ENCODE peak calls at places on chromosomes 5 and 9, in five cellular contexts. L, Z, G, D and H are unnamed samples.

GRCh38 chr9:38128752-38129270 is 59.8 kb upstream of the SHB start:
- DNase-seq in Z (peak), G (no peak), L (no peak), D (no peak), H (no peak)

GRCh38 chr9:102499468-102499867 is 495.7 kb upstream of the CYLC2 start:
- DNase-seq in Z (no peak), D (no peak), L (no peak), G (no peak), H (no peak)

GRCh38 chr5:124341066-124341943 is 405.1 kb downstream of the ZNF608 start:
- DNase-seq in D (no peak), Z (no peak), G (no peak), L (no peak), H (no peak)

GRCh38 chr5:168176251-168176650 is 115.2 kb upstream of the WWC1 start:
- DNase-seq in L (no peak), D (no peak), G (no peak), Z (no peak), H (no peak)

GRCh38 chr9:89661956-89662717 is 57.3 kb downstream of the GADD45G start:
- DNase-seq in L (peak), G (peak), Z (peak), D (peak), H (peak)

GRCh38 chr9:107782789-107783188 is 293.2 kb upstream of the KLF4 start:
- DNase-seq in L (no peak), G (no peak), Z (no peak), D (peak), H (peak)

GRCh38 chr5:178368716-178369300 is 136.2 kb upstream of the PHYKPL start:
- DNase-seq in Z (peak), L (no peak), D (no peak), G (no peak), H (no peak)

GRCh38 chr9:124684140-124684539 is 87.0 kb downstream of the NR6A1 start:
- DNase-seq in D (no peak), Z (no peak), L (no peak), G (no peak), H (no peak)

GRCh38 chr9:117722108-117722761 is 18.0 kb downstream of the TLR4 start:
- DNase-seq in G (no peak), L (no peak), Z (no peak), D (no peak), H (no peak)

GRCh38 chr5:110053205-110053604 is 363.5 kb downstream of the MAN2A1 start:
- DNase-seq in L (no peak), D (no peak), Z (no peak), G (no peak), H (no peak)

GRCh38 chr9:91071185-91071990 is 269.8 kb downstream of the SYK start:
- DNase-seq in G (peak), L (no peak), Z (no peak), D (peak), H (peak)

GRCh38 chr9:7982907-7983306 is 183.3 kb upstream of the DMAC1 start:
- DNase-seq in D (no peak), Z (no peak), G (no peak), L (no peak), H (no peak)

GRCh38 chr9:4224181-4224580 is 75.7 kb downstream of the GLIS3 start:
- DNase-seq in G (no peak), L (no peak), Z (no peak), D (no peak), H (no peak)

GRCh38 chr5:130189961-130190360 is 285.7 kb downstream of the CHSY3 start:
- DNase-seq in L (no peak), Z (no peak), G (no peak), D (no peak), H (no peak)

GRCh38 chr5:143219696-143220095 is 183.8 kb downstream of the NR3C1 start:
- DNase-seq in D (no peak), Z (no peak), G (no peak), L (no peak), H (peak)

GRCh38 chr5:107218457-107219193 is 452.1 kb downstream of the EFNA5 start:
- DNase-seq in Z (no peak), D (peak), L (no peak), G (peak), H (peak)

GRCh38 chr5:139282195-139282557 is 11.4 kb upstream of the MATR3 start:
- DNase-seq in D (peak), Z (no peak), G (peak), L (no peak), H (peak)

GRCh38 chr5:147055850-147056523 is 177.4 kb upstream of the PPP2R2B start:
- DNase-seq in Z (no peak), L (no peak), G (no peak), D (no peak), H (no peak)

GRCh38 chr9:71911908-71912325 is 478 bp downstream of the C9orf85 start:
- DNase-seq in Z (no peak), D (peak), L (peak), G (no peak), H (no peak)

GRCh38 chr5:136042665-136043121 is 13.9 kb downstream of the TGFBI start:
- DNase-seq in D (peak), Z (no peak), G (peak), L (no peak), H (no peak)

GRCh38 chr5:24789631-24790354 is 145.0 kb upstream of the CDH10 start:
- DNase-seq in D (no peak), Z (no peak), G (no peak), L (no peak), H (peak)

GRCh38 chr9:112831281-112831851 is 59.3 kb downstream of the SLC46A2 start:
- DNase-seq in L (no peak), Z (peak), G (peak), D (peak), H (peak)

GRCh38 chr9:136799854-136800657 is 3.9 kb downstream of the CCDC183 start:
- DNase-seq in L (no peak), Z (peak), G (peak), D (peak), H (peak)

GRCh38 chr9:127705577-127706215 is 1.1 kb upstream of the CFAP157 start:
- DNase-seq in D (no peak), Z (no peak), L (no peak), G (no peak), H (no peak)

GRCh38 chr5:109898547-109899544 is 209.1 kb downstream of the MAN2A1 start:
- DNase-seq in D (no peak), Z (no peak), L (no peak), G (no peak), H (peak)

GRCh38 chr5:165029471-165029870 is 1524.1 kb downstream of the MAT2B start:
- DNase-seq in Z (no peak), L (no peak), D (no peak), G (peak), H (no peak)

GRCh38 chr5:150129813-150130492 is 25.7 kb downstream of the PDGFRB start:
- DNase-seq in Z (peak), L (no peak), G (peak), D (peak), H (peak)

GRCh38 chr5:97550164-97550563 is 367.1 kb upstream of the RIOK2 start:
- DNase-seq in Z (no peak), L (no peak), G (peak), D (peak), H (peak)

GRCh38 chr9:81635526-81636279 is 53.6 kb downstream of the TLE1 start:
- DNase-seq in Z (no peak), L (peak), D (no peak), G (peak), H (peak)

GRCh38 chr9:87346061-87346665 is 151.5 kb upstream of the DAPK1 start:
- DNase-seq in Z (no peak), D (no peak), G (no peak), L (no peak), H (peak)

GRCh38 chr5:128227984-128228383 is 144.4 kb downstream of the SLC12A2 start:
- DNase-seq in G (peak), D (peak), L (peak), Z (no peak), H (peak)

GRCh38 chr5:28284788-28285187 is 1246.4 kb upstream of the CDH9 start:
- DNase-seq in Z (no peak), L (no peak), G (no peak), D (no peak), H (no peak)

GRCh38 chr9:42386477-42386876 is 203.0 kb downstream of the SPATA31A6 start:
- DNase-seq in L (no peak), D (no peak), G (no peak), Z (no peak), H (no peak)

GRCh38 chr9:107856633-107857032 is 367.1 kb upstream of the KLF4 start:
- DNase-seq in G (no peak), D (no peak), L (no peak), Z (no peak), H (no peak)

DNA sequence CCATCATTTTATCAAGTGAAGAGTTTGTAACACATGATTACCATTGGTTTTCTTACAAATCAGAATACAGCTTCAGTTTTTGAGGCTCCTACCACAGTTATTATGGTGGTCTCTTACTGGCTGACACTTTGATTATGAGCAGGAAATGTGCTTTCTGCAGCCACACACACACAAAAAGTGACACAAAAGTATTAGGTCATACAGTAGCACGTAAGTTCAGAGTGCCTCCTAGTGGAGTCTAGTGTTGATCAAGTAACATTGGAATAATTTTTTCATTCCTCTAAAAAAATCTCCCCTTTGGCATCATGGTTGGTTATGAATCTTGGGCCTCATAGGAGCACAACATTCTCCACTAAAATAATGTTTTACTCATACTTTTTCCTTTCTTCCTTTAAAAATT is 37.6 kb downstream of the PAM start:
- DNase-seq in D (peak), L (no peak), G (no peak), Z (no peak), H (no peak)
- TF ChIP-seq CTCF in D (peak), L (peak), G (peak), Z (peak), H (peak)

DNA sequence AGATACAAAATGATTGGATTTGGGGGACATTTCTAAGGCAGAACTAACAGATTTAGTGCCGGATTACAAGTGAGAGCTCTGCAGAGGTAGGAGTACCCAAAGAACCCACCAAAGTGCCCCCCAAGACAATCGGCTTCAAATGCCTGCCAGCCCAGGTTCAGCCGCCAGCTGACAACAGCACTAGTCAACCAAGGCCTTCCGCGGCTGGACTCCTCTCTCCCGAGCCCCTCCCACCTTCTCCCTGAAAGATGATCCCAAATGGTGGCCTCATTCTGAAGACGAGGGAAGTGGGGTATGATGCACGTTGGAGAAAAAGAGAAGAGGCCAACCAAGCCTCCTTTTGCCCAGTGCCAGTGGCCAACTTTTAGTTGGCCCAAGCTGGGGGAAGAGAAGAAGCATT is 210.4 kb upstream of the SLC30A5 start:
- DNase-seq in L (no peak), Z (peak), D (no peak), G (no peak), H (no peak)
- H3K4me3 ChIP-seq in L (no peak), Z (no peak), D (no peak), G (no peak), H (no peak)

GRCh38 chr5:10367586-10367985 is 14.1 kb downstream of the MARCHF6 start:
- DNase-seq in G (peak), D (no peak), L (no peak), Z (no peak), H (no peak)

GRCh38 chr5:10365800-10366199 is 12.3 kb downstream of the MARCHF6 start:
- DNase-seq in L (no peak), G (no peak), D (peak), Z (no peak), H (no peak)

GRCh38 chr5:10366310-10367297 is 13.1 kb downstream of the MARCHF6 start:
- DNase-seq in L (no peak), Z (no peak), G (peak), D (peak), H (peak)

GRCh38 chr5:10363519-10364185 is 10.2 kb downstream of the MARCHF6 start:
- DNase-seq in D (no peak), G (no peak), L (no peak), Z (no peak), H (no peak)

DNA sequence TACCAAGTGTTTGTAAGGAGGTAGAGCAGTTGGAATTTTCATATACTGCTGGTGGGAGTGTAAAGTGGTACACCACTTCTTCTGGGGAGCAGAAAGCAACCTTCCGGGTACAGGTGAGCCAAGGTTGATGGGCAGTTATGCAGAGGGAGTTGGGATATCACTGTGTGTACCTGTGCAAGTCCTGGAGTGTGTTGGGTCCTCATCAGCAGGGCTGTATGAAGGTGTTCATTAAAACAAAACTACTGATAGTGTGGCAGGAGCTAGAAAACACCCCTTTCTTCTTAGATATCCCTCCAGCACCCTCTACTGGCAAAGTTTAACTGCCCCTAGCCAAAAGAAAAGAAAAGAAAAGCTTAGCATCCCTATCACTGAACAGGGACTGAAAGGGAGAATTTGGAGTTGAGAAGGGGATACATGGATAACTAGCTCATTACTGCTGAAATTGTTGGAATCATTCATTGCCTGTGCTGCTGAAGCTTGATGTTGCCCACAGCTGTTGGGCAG is 10.7 kb downstream of the MARCHF6 start:
- DNase-seq in G (no peak), Z (no peak), D (no peak), L (no peak), H (no peak)
- TF ChIP-seq CTCF in G (no peak), Z (peak), D (peak), L (peak), H (no peak)

DNA sequence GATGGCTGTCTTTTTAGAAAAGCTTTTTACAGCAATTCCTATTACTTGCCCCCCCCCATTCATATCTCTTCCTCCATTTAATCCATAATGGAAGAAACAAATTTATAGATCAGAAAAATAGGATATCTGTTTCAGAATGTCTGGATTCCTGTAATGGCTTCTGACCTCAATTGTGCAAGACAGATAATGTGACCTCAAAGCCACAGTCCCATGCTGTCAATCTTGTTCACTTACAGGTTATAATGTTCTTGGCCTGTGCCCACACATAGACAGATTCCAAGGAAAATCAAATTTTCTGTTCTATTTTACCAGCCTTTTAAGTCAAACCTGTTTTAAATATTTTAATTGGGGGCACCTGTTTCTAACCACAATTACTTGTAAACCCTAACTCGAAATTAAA is 143.4 kb downstream of the ENTREP1 start:
- DNase-seq in L (no peak), D (no peak), Z (no peak), G (no peak), H (no peak)
- H3K4me3 ChIP-seq in L (no peak), D (no peak), Z (no peak), G (no peak), H (no peak)

GRCh38 chr5:133150909-133151544 is 99.2 kb downstream of the HSPA4 start:
- DNase-seq in L (no peak), D (no peak), G (no peak), Z (no peak), H (no peak)

GRCh38 chr5:133159543-133159942 is 107.7 kb downstream of the HSPA4 start:
- DNase-seq in G (no peak), L (no peak), D (no peak), Z (no peak), H (no peak)

GRCh38 chr5:133155326-133155969 is 103.6 kb downstream of the HSPA4 start:
- DNase-seq in G (no peak), L (no peak), D (no peak), Z (no peak), H (no peak)

GRCh38 chr5:133149333-133149732 is 97.5 kb downstream of the HSPA4 start:
- DNase-seq in D (no peak), G (no peak), Z (no peak), L (no peak), H (no peak)

GRCh38 chr5:133154274-133155088 is 102.7 kb downstream of the HSPA4 start:
- DNase-seq in Z (no peak), L (no peak), G (no peak), D (no peak), H (no peak)
- TF ChIP-seq CTCF in Z (no peak), L (no peak), G (no peak), D (no peak), H (no peak)